ENCODE peak calls at places on chromosomes 4 and X, in eight cellular contexts. X is heart left ventricle, J is H54, P is right lobe of liver, Q is stomach, S is esophagus squamous epithelium, L is lower leg skin, M is transverse colon. A is an unnamed sample.

GRCh38 chrX:50484662-50485061 is 14.0 kb upstream of the DGKK start:
- DNase-seq in X (no peak), J (no peak), P (no peak), Q (no peak), S (no peak), L (no peak), M (no peak), A (no peak)

GRCh38 chrX:65681810-65682209 is 14.4 kb downstream of the MSN start:
- DNase-seq in X (no peak), J (no peak), P (no peak), Q (no peak), S (no peak), L (no peak), M (no peak), A (no peak)

GRCh38 chrX:103586314-103586646 is 965 bp downstream of the TCEAL4 start:
- DNase-seq in X (no peak), J (no peak), P (peak), Q (peak), S (no peak), L (no peak), M (no peak), A (no peak)

GRCh38 chr4:83922419-83922818 is 386.5 kb downstream of the GPAT3 start:
- DNase-seq in X (no peak), J (no peak), P (no peak), Q (no peak), S (no peak), L (no peak), M (no peak), A (no peak)

GRCh38 chrX:54785901-54786300 is 12.2 kb downstream of the ITIH6 start:
- DNase-seq in X (no peak), J (no peak), P (no peak), Q (no peak), S (no peak), L (no peak), M (no peak), A (no peak)

GRCh38 chr4:85577307-85577706 is 102.4 kb downstream of the ARHGAP24 start:
- DNase-seq in X (no peak), J (no peak), P (no peak), Q (no peak), S (no peak), L (no peak), M (no peak), A (no peak)

GRCh38 chr4:144295286-144295995 is 154.9 kb upstream of the GYPA start:
- DNase-seq in X (no peak), J (no peak), P (no peak), Q (no peak), S (no peak), L (no peak), M (no peak), A (peak)

GRCh38 chrX:112901821-112902732 is 61.4 kb upstream of the AMOT start:
- DNase-seq in X (no peak), J (no peak), P (no peak), Q (no peak), S (no peak), L (no peak), M (no peak), A (no peak)

GRCh38 chrX:9285342-9285771 is 179.5 kb upstream of the TBL1X start:
- DNase-seq in X (no peak), J (no peak), P (no peak), Q (no peak), S (no peak), L (no peak), M (no peak), A (no peak)

GRCh38 chr4:74969507-74970474 is 36.9 kb downstream of the PARM1 start:
- DNase-seq in X (peak), J (no peak), P (no peak), Q (peak), S (no peak), L (no peak), M (no peak), A (no peak)

GRCh38 chr4:187667095-187667494 is 328.5 kb upstream of the ZFP42 start:
- DNase-seq in X (no peak), J (no peak), P (no peak), Q (no peak), S (no peak), L (no peak), M (no peak), A (no peak)

GRCh38 chr4:113760094-113760851 is 1.3 kb downstream of the CAMK2D start:
- DNase-seq in X (peak), J (peak), P (peak), Q (peak), S (peak), L (peak), M (peak), A (peak)

GRCh38 chrX:81240701-81241100 is 38.8 kb downstream of the SH3BGRL start:
- DNase-seq in X (no peak), J (no peak), P (no peak), Q (no peak), S (no peak), L (no peak), M (no peak), A (no peak)

GRCh38 chr4:35789899-35790574 is 454.3 kb downstream of the ARAP2 start:
- DNase-seq in X (no peak), J (no peak), P (no peak), Q (no peak), S (no peak), L (no peak), M (no peak), A (no peak)

GRCh38 chrX:70171636-70172035 is 5.6 kb upstream of the DGAT2L6 start:
- DNase-seq in X (no peak), J (no peak), P (no peak), Q (no peak), S (no peak), L (no peak), M (no peak), A (peak)

GRCh38 chrX:31580227-31580626 is 508.4 kb upstream of the FTHL17 start:
- DNase-seq in X (no peak), J (no peak), P (no peak), Q (no peak), S (no peak), L (no peak), M (no peak), A (peak)

GRCh38 chr4:188270273-188271069 is 131.2 kb downstream of the TRIML1 start:
- DNase-seq in X (no peak), J (no peak), P (no peak), Q (no peak), S (no peak), L (no peak), M (no peak), A (no peak)

GRCh38 chr4:133624744-133625143 is 475.6 kb downstream of the PCDH10 start:
- DNase-seq in X (no peak), J (no peak), P (no peak), Q (no peak), S (no peak), L (no peak), M (no peak), A (no peak)

GRCh38 chr4:111689731-111690130 is 455.5 kb upstream of the FAM241A start:
- DNase-seq in X (no peak), J (no peak), P (no peak), Q (no peak), S (no peak), L (no peak), M (no peak), A (peak)

GRCh38 chr4:35461931-35462659 is 782.2 kb downstream of the ARAP2 start:
- DNase-seq in X (no peak), J (no peak), P (no peak), Q (no peak), S (no peak), L (no peak), M (no peak), A (no peak)

GRCh38 chr4:6551660-6552059 is 23.3 kb upstream of the MAN2B2 start:
- DNase-seq in X (no peak), J (no peak), P (no peak), Q (no peak), S (no peak), L (no peak), M (no peak), A (no peak)

GRCh38 chrX:129777218-129777768 is 2.5 kb upstream of the SASH3 start:
- DNase-seq in X (peak), J (no peak), P (peak), Q (peak), S (no peak), L (peak), M (peak), A (no peak)

GRCh38 chr4:141102367-141102766 is 30.9 kb downstream of the RNF150 start:
- DNase-seq in X (no peak), J (peak), P (no peak), Q (no peak), S (no peak), L (no peak), M (no peak), A (peak)

GRCh38 chrX:57951666-57952319 is 41.5 kb upstream of the ZXDA start:
- DNase-seq in X (peak), J (no peak), P (no peak), Q (no peak), S (no peak), L (peak), M (peak), A (no peak)

GRCh38 chr4:108887034-108887433 is 124.2 kb upstream of the ETNPPL start:
- DNase-seq in X (no peak), J (no peak), P (no peak), Q (no peak), S (no peak), L (no peak), M (no peak), A (no peak)

GRCh38 chr4:165326831-165327210 is 648 bp upstream of the MSMO1 start:
- DNase-seq in X (no peak), J (no peak), P (peak), Q (no peak), S (peak), L (no peak), M (peak), A (peak)

GRCh38 chrX:24851776-24852175 is 158.1 kb downstream of the POLA1 start:
- DNase-seq in X (no peak), J (no peak), P (no peak), Q (no peak), S (no peak), L (no peak), M (no peak), A (no peak)

DNA sequence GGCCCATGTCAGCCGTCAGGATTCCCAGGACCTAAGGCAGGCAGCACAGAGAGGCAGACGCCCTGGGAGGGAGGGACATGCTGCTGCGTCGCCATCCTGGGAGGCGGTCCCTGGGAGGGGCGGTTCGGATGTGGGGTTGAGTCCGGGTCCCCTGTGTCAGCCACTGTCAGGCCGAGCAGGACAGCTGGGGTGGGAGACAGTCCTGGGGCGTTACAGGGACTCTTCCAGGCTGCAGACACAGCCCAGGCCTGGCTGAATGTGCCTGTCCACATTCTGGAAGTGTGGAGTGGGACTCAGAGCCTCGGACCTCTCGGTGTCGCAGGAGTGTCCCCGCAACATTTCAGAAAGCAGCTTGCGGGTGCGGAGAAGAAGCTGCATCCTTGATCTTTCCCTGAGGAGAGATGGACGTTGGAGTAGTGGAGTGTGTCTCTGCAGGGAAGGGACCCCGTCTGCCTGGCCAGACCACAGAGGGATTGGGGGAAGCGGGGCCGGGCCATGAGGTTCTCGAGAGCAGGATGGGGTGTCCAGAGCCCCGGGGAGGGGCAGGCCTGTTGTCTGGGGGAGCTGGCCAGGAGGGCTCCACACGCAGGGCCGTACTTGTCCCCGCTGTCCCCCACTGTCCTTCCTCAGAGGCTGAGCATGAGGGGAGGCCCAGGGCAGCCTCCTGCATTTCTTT is 6.1 kb downstream of the AKAP17A start:
- DNase-seq in X (no peak), J (no peak), P (no peak), Q (peak), S (no peak), L (no peak), M (no peak), A (no peak)
- TF ChIP-seq POLR2A in X (no peak), J (no peak), P (no peak), Q (no peak), S (no peak), L (no peak), M (no peak), A (no peak)

DNA sequence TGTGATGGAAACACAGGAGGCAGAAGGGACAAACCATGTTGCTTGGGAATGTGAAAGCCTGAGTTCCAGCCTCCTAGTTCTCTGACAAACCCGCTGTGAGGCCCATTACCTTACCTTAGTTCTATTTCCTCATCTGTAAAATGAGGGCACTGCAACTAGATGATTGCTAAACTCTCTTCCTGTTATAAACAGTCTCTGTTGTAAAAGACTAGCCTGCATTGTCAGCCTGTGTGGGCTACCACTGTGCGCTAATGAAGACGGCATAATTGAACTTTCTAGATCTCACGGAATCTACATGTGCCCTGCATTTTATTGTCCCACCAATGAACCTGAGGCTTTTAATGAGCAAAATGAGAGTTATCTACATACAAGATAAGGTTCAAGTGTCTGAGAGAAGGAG is 147.2 kb downstream of the AFF2 start:
- DNase-seq in X (no peak), J (no peak), P (no peak), Q (no peak), S (no peak), L (no peak), M (no peak), A (no peak)
- TF ChIP-seq POLR2A in X (no peak), J (no peak), P (no peak), Q (no peak), S (no peak), L (no peak), M (no peak), A (no peak)

DNA sequence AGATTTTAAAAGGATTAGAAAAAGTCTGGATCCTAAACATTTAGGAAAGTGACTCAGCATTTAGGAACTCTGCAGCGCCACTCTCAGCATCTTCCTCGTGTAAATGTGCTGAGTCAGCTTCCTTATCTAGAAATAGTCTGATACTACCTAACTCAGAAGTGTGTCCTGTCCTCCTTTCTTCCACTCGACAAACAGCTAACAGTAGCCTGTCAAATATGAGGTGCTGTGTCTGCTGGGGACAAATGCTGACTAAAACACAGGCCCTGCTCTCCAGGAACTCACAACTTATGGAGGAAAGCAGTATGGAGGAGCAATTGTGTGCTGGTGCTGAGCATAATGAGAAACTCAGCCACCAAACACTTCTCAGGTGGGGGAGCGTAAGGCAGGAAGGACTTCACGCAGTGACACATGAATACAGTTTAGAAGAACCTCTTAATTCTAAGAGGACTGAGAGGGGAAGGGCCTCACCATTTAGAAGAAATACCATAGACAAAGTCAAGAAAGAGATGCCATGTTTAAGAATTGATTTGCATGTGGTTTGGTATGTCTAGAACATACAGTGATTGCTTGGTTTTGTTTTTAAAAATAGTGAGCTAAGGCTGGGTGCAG is 125.3 kb downstream of the SOWAHB start:
- DNase-seq in X (no peak), J (no peak), P (no peak), Q (no peak), S (no peak), L (no peak), M (no peak), A (peak)
- TF ChIP-seq POLR2A in X (no peak), J (no peak), P (no peak), Q (no peak), S (no peak), L (no peak), M (no peak), A (no peak)

DNA sequence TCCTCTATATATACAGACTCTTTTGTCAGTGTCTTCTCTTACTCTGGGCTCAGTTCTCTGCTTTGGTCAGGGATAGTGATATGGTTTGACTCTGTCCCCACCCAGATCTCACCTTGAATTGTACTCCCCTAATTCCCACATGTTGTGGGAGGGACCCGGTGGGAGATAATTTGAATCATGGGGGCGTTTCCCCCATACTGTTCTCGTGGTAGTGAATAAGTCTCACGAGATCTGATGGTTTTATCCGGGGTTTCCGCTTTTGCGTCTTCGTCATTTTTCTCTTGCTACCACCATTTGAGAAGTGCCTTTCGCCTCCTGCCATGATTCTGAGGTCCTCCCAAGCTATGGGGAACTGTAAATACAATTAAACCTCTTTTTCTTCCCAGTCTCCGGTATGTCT is 144.4 kb downstream of the GLUD2 start:
- DNase-seq in X (no peak), J (no peak), P (no peak), Q (no peak), S (no peak), L (no peak), M (no peak), A (no peak)
- TF ChIP-seq POLR2A in X (no peak), J (no peak), P (no peak), Q (no peak), S (no peak), L (no peak), M (no peak), A (no peak)

DNA sequence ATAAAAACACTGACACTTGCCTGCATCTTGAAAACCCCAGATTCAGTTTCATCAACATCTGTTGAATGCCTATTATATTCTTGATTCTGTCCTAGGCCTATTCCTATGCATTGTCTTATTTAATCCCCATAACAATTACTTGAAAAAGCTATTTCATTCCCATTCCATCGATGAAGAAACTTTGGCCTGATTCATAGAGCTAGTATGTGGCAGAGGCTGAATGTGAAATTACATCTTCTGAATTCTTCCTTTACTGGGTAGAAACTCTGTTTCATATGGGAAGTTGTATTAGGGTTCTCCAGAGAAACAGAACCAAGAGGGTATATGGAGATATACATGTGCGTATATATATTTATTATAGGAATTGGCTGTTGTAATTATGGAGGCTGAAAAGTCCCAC is 35.0 kb upstream of the SLC4A4 start:
- DNase-seq in X (no peak), J (no peak), P (no peak), Q (no peak), S (no peak), L (no peak), M (no peak), A (peak)
- TF ChIP-seq POLR2A in X (no peak), J (no peak), P (no peak), Q (no peak), S (no peak), L (no peak), M (no peak), A (no peak)

GRCh38 chrX:13304052-13304451 is 15.8 kb downstream of the ATXN3L start:
- DNase-seq in X (no peak), J (no peak), P (no peak), Q (no peak), S (no peak), L (no peak), M (no peak), A (no peak)

GRCh38 chrX:13311560-13311959 is 8.3 kb downstream of the ATXN3L start:
- DNase-seq in X (no peak), J (no peak), P (no peak), Q (no peak), S (no peak), L (no peak), M (no peak), A (no peak)

GRCh38 chrX:13305091-13305490 is 14.8 kb downstream of the ATXN3L start:
- DNase-seq in X (no peak), J (no peak), P (no peak), Q (no peak), S (no peak), L (no peak), M (no peak), A (no peak)

GRCh38 chrX:13307041-13307440 is 12.8 kb downstream of the ATXN3L start:
- DNase-seq in X (no peak), J (no peak), P (no peak), Q (no peak), S (no peak), L (no peak), M (no peak), A (no peak)

GRCh38 chrX:13309631-13310030 is 10.2 kb downstream of the ATXN3L start:
- DNase-seq in X (no peak), J (no peak), P (no peak), Q (no peak), S (no peak), L (no peak), M (no peak), A (no peak)
- TF ChIP-seq POLR2A in X (no peak), J (no peak), P (no peak), Q (no peak), S (no peak), L (no peak), M (no peak), A (no peak)

DNA sequence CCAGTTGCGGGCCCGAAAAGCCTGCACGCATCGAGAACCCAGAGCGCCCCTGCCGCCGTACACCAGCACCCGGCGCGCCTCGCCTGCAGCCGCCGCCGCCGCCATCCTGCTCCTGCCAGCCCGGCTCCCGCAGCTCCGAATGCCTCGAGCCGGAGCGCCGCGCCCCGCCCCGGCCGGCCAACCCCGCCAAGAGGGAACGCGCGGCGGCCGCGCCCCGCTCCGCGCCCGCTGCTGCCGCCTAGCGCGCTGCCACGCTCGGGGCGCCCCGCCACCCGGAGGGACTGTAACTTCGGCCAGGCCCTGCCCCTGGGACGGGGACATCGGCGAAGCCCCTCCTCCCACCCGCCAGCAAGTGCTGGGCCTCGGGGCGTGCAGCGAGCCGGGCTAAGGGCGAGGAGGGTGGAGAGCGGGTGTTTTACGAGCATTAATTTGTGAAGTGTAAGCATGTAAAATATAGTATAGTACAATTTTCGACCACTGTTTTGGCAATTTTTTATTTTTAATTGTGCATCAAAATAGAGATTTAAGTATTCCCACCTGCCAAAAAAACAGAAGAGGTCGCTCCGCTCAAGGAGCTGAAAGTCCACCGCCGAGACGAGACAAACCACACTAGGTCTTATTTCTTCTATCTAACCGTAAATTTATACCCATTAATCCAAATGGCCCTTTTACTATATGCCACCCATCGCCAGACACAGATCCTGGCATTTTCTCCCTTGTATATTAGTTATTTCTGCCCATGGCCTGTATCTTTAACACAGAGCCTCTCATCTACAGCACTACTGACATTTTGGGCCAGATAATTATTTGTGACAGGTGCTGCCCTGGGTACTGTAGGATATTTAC is at the start of gene QDPR:
- DNase-seq in X (peak), J (peak), P (peak), Q (peak), S (no peak), L (peak), M (peak), A (peak)
- TF ChIP-seq POLR2A in X (no peak), J (peak), P (peak), Q (no peak), S (no peak), L (no peak), M (no peak), A (no peak)

GRCh38 chr4:38785901-38786402 is 3.2 kb upstream of the TLR10 start:
- DNase-seq in X (no peak), J (no peak), P (no peak), Q (no peak), S (no peak), L (no peak), M (no peak), A (no peak)
- TF ChIP-seq POLR2A in X (no peak), J (no peak), P (no peak), Q (no peak), S (no peak), L (no peak), M (no peak), A (no peak)

A was measured in IMR-90.